ENCODE peak calls at places on chromosomes 5 and 9, in five cellular contexts. E is prostate gland, R is Caco-2, N is right lobe of liver, L is Peyer's patch. O is an unnamed sample. For H3K36me3 and H3K4me1, the result is how much of the 10 kb centered on the place peaks cover.

GRCh38 chr5:1709186-1709803 is 90.3 kb downstream of the MRPL36 start:
- DNase-seq in E (no peak), R (no peak), N (no peak), L (no peak), O (no peak)

GRCh38 chr9:36144322-36145206 is 8.0 kb downstream of the GLIPR2 start:
- DNase-seq in E (no peak), R (no peak), N (no peak), L (peak), O (no peak)

GRCh38 chr5:171272996-171273970 is 35.8 kb upstream of the TLX3 start:
- DNase-seq in E (no peak), R (peak), N (no peak), L (no peak), O (no peak)

GRCh38 chr5:96614110-96614691 is 48.0 kb upstream of the CAST start:
- DNase-seq in E (peak), R (peak), N (no peak), L (peak), O (peak)

GRCh38 chr5:143142596-143143435 is 260.7 kb downstream of the NR3C1 start:
- DNase-seq in E (peak), R (no peak), N (peak), L (no peak), O (no peak)

GRCh38 chr5:145925803-145926202 is 10.6 kb upstream of the SH3RF2 start:
- DNase-seq in E (peak), R (no peak), N (no peak), L (no peak), O (peak)

GRCh38 chr5:170562166-170562565 is 58.3 kb downstream of the KCNIP1 start:
- DNase-seq in E (no peak), R (no peak), N (no peak), L (no peak), O (no peak)

GRCh38 chr9:91750343-91750742 is 199.7 kb downstream of the ROR2 start:
- DNase-seq in E (no peak), R (no peak), N (no peak), L (no peak), O (no peak)

DNA sequence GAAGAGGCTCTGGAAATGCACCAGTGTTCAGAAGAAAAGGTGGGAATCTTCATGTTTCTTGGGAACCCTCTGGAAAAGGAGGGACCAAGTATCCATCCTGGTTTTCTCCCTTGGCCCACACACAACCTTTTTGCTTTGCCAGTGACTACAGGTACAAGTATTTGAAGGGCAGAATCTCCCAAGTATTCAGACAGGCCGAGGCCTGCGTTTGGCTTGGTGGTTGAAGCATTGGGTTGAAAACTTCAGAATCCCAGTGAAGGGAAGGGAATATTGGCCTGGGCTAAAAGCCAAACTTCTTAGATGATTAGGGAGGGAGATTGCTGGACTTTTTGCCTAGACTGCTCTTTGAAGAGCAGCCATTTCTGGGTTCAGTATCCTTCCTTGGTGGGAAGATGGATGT is 71.9 kb downstream of the UBAP1 start:
- DNase-seq in E (no peak), R (no peak), N (no peak), L (no peak), O (no peak)
- H3K36me3 ChIP-seq in E (under half), R (under half), N (under half), L (under half), O (under half)

DNA sequence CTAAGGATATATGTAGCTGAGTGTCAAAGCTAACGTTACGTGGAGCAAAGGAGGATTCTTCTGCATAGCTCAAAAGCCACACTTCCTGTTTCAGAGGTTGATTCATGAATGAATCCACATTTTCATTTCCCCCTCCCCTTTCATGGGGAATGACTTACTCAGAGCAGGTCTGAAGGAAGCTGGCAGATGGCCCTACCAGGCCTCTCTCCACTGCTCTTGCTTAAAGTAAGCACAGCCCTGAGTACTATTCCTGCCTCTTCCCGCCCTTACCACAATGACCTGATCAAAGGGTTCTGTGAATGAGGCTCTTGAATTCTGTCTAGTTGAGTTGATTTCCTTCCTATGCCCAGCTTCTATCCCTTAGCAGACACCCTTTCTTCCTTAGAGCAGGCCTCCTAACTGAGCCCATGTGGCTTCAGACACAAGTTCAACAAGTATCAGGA is 6.3 kb downstream of the IGIP start:
- DNase-seq in E (peak), R (no peak), N (no peak), L (no peak), O (peak)
- H3K4me1 ChIP-seq in E (under half), R (under half), N (under half), L (under half), O (under half)

GRCh38 chr5:13251623-13252367 is 692.7 kb downstream of the DNAH5 start:
- DNase-seq in E (no peak), R (no peak), N (no peak), L (peak), O (no peak)
- H3K4me3 ChIP-seq in E (no peak), R (no peak), N (no peak), L (no peak), O (no peak)

DNA sequence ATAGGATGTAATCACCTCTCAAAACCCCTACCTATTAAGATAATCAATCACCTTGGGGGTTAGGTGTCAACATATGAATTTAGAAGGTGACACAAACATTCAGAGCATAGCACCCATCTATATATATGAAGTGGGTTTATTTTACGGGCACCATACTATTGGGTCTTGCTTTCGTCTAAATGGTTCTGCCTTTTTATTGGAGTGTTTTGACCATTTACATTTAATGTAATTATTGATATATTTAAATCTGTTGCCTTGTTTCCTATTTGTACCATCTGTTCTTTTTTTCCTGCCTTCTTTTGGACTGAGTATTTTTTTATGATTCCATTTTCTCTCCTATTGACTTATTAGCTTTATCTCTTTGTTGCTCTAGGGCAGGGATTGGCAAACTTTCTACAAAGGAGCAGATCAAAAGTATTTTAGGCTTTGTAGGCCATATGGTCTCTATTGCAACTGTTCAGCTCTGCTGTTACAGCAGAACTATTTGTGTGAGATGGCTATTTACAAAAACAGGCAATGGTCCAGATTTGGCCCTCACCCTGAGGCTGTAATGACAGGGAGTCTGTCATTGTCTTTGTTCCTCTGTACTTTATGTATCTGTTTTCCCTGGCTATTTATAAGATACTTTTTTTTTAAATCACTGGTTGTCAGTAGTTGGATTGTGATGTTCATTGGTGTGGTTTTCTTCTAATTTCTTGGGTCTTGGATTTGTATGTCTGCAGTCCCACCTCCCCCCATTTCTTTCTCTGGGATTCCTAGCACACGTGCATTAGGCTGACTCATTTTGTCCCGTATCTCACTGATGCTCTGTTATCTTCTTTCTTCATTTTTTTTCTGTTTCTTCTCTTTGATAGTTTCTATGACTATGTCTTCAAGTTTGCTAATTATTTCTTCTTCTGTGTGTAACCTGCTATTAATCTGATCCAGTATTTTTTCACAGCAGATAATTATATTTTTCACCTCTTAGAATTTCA is 127.1 kb downstream of the DAB2IP start:
- DNase-seq in E (no peak), R (no peak), N (no peak), L (no peak), O (no peak)
- H3K36me3 ChIP-seq in E (under half), R (under half), N (under half), L (under half), O (under half)

GRCh38 chr9:14245901-14246525 is 67.9 kb downstream of the NFIB start:
- DNase-seq in E (no peak), R (no peak), N (no peak), L (no peak), O (peak)

GRCh38 chr9:14247577-14247976 is 66.4 kb downstream of the NFIB start:
- DNase-seq in E (no peak), R (no peak), N (no peak), L (no peak), O (no peak)

GRCh38 chr9:14246951-14247350 is 67.0 kb downstream of the NFIB start:
- DNase-seq in E (no peak), R (no peak), N (no peak), L (no peak), O (no peak)

GRCh38 chr9:14240491-14240890 is 73.5 kb downstream of the NFIB start:
- DNase-seq in E (no peak), R (no peak), N (no peak), L (no peak), O (no peak)

DNA sequence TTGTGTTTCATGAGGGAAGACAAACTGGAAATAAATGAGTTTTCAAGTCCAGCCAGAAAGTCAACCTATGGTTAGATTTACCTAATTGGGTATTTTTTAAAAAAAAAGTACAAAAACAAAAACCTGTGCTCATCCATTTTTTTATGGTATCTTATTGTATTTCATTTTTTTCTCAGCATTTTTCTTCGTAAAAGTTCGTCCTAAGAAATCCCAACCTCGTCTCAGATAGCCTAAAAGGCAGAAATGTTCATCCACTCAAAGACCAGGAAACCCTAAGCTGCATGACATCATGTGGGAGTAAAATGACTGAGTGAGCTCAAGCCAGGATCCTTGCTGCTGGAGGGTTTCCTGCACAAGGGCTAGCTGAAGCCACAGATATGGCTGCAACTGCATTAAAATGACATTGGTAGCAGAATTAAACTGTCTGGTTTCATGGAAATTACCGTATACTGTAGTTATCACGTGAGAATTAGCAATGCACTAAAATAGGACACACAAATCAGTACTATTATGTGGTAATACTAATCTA is 70.4 kb downstream of the NFIB start:
- DNase-seq in E (no peak), R (no peak), N (no peak), L (no peak), O (no peak)
- H3K4me1 ChIP-seq in E (under half), R (under half), N (under half), L (under half), O (under half)

GRCh38 chr9:34797367-34797766 is 87.4 kb upstream of the CCL21 start:
- DNase-seq in E (no peak), R (no peak), N (no peak), L (no peak), O (no peak)
- H3K4me3 ChIP-seq in E (no peak), R (no peak), N (no peak), L (no peak), O (no peak)

DNA sequence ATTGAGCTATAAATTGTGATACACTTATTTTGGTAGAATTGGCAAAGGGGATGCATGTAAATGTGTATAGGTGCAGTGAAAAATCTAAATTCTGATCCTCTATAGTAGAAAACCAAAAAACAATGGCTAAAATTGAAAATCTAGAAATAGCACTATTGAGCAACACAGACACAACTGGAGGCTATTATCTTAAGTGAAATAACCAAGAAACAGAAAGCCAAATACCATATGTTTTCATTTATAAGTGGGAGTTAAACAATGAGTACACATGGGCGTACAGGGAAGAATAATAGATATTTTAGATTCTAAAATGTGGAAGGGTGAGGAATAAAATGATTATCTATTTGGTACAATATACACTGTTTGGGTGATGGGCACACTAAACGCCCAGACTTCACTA is 183.2 kb upstream of the TUSC1 start:
- DNase-seq in E (no peak), R (no peak), N (no peak), L (no peak), O (no peak)
- H3K36me3 ChIP-seq in E (under half), R (under half), N (under half), L (under half), O (under half)